ENCODE peak calls at places on chromosomes 12 and 14, in seven cellular contexts. U is HCT116, Q is GM23338, K is GM23248, T is hepatocyte, W is PC-9, S is MM.1S. B is an unnamed sample. For H3K9me2, the result is how much of the 10 kb centered on the place peaks cover.

GRCh38 chr12:29519585-29520182 is 22.2 kb upstream of the OVCH1 start:
- DNase-seq in U (peak), Q (peak), K (peak), T (peak), W (no peak), S (peak), B (peak)

GRCh38 chr14:24995016-24995415 is 54.9 kb downstream of the STXBP6 start:
- DNase-seq in U (no peak), Q (no peak), K (no peak), T (no peak), W (no peak), S (no peak), B (no peak)

GRCh38 chr12:66244446-66244845 is 55.4 kb downstream of the IRAK3 start:
- DNase-seq in U (no peak), Q (no peak), K (no peak), T (no peak), W (no peak), S (no peak), B (peak)

GRCh38 chr12:107399061-107399460 is 286.5 kb upstream of the PWP1 start:
- DNase-seq in U (no peak), Q (peak), K (peak), T (no peak), W (no peak), S (no peak), B (no peak)

GRCh38 chr12:52358575-52359350 is 8.5 kb downstream of the KRT85 start:
- DNase-seq in U (no peak), Q (no peak), K (no peak), T (no peak), W (no peak), S (peak), B (peak)

GRCh38 chr14:62889354-62889753 is 155.9 kb downstream of the KCNH5 start:
- DNase-seq in U (no peak), Q (peak), K (no peak), T (no peak), W (no peak), S (no peak), B (no peak)

GRCh38 chr14:55514819-55515470 is 65.1 kb upstream of the KTN1 start:
- DNase-seq in U (peak), Q (no peak), K (peak), T (no peak), W (no peak), S (no peak), B (no peak)

GRCh38 chr12:43761535-43761934 is 2.8 kb downstream of the IRAK4 start:
- DNase-seq in U (no peak), Q (no peak), K (no peak), T (no peak), W (peak), S (no peak), B (no peak)

GRCh38 chr12:115866909-115867525 is 410.5 kb downstream of the MED13L start:
- DNase-seq in U (no peak), Q (peak), K (no peak), T (no peak), W (no peak), S (no peak), B (no peak)

GRCh38 chr12:132447327-132447720 is 42.6 kb upstream of the FBRSL1 start:
- DNase-seq in U (no peak), Q (no peak), K (no peak), T (no peak), W (no peak), S (no peak), B (no peak)

GRCh38 chr12:132446535-132447326 is 43.2 kb upstream of the FBRSL1 start:
- DNase-seq in U (no peak), Q (no peak), K (no peak), T (no peak), W (no peak), S (no peak), B (no peak)

GRCh38 chr12:132445884-132446471 is 44.0 kb upstream of the FBRSL1 start:
- DNase-seq in U (peak), Q (peak), K (peak), T (peak), W (peak), S (no peak), B (no peak)

GRCh38 chr12:132444283-132444682 is 45.7 kb upstream of the FBRSL1 start:
- DNase-seq in U (no peak), Q (no peak), K (no peak), T (no peak), W (no peak), S (no peak), B (no peak)

GRCh38 chr12:132444957-132445883 is 44.7 kb upstream of the FBRSL1 start:
- DNase-seq in U (no peak), Q (peak), K (peak), T (no peak), W (no peak), S (no peak), B (no peak)
- H3K27ac ChIP-seq in U (peak), Q (no peak), K (peak), T (peak), W (peak), S (no peak), B (no peak)

GRCh38 chr12:69934011-69934410 is 109.0 kb downstream of the MYRFL start:
- DNase-seq in U (no peak), Q (no peak), K (no peak), T (no peak), W (no peak), S (no peak), B (no peak)

GRCh38 chr12:69933115-69933552 is 108.1 kb downstream of the MYRFL start:
- DNase-seq in U (no peak), Q (peak), K (no peak), T (no peak), W (no peak), S (no peak), B (peak)

GRCh38 chr12:69932154-69932553 is 107.1 kb downstream of the MYRFL start:
- DNase-seq in U (no peak), Q (peak), K (no peak), T (no peak), W (no peak), S (no peak), B (no peak)

GRCh38 chr12:69936214-69936731 is 111.2 kb downstream of the MYRFL start:
- DNase-seq in U (no peak), Q (peak), K (no peak), T (peak), W (peak), S (no peak), B (no peak)

GRCh38 chr12:69935651-69936100 is 110.6 kb downstream of the MYRFL start:
- DNase-seq in U (no peak), Q (no peak), K (peak), T (no peak), W (no peak), S (no peak), B (no peak)
- H3K4me2 ChIP-seq in U (no peak), Q (peak), K (no peak), T (no peak), W (peak), S (no peak), B (no peak)

DNA sequence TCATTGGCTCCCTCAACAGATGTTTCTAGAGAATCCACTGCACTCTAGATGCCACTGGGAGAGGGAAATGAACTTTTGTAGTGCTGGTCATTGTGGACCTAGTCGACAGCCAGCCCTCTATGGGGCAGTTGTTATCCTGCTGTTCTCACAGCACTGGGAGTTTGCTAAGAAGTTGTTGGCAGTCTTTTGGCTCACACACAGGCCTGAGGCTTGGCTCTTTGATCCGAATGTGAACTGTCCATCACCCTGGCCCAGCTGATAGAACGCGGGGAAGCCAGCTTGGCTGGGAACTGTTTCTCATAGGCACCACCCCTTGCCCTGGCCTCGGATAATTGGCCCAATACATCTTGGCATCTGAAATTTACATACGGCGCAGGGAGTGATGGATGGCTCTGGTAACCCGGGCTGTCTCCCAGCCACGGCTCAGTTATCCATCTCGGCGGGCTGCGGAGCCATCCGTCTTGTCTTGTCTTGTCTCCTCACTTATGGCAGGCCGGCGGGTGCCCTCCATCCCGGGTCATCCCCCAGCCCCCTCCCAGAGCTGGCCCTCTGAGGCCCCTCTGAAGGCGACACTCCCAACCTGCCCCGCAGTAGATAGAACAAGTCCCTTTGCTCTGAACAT is 164.1 kb downstream of the PHETA1 start:
- DNase-seq in U (no peak), Q (no peak), K (no peak), T (no peak), W (no peak), S (no peak), B (no peak)
- H3K9me2 ChIP-seq in U (under half), Q (under half), K (under half), T (under half), W (under half), S (under half), B (under half)

DNA sequence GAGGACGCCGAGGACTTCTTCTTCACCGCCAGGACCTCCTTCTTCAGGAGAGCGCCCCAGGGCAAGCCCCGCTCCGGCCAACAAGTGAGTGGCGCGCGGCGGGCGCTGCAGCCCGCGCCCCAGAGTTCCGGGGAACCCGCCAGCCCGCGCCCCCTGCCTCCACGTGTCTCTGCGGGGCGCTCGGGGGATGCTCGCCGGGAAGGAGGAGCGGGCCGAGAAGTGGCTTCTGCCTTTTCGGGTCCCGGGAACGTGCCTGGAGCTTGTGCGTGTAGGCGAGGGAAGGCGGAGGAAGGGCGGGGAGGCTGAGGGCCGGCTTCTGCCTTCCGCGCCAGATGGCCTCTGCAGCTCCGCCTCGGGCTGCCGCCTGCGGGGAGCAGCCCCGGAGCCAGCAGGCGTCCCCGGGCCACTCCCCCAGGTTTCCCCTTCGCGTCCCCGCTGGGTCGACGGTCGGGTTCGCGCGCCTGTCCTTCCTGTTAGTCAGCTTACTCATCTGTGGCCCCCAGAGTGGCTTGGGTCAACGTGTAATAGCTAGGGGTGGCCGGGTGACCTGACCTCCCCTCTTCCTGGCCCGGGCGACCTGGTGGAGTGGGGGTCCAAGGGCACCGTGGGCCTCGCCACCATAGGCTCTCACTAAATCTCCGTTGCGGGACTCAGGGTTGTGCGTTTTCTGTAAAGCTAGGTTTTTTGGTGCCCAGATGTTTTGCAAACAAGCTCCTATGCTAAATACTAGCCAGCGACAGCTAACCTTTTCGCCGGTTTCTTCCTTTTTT is 550 bp downstream of the RASSF3 start:
- DNase-seq in U (no peak), Q (peak), K (peak), T (peak), W (peak), S (peak), B (peak)
- H3K27ac ChIP-seq in U (peak), Q (peak), K (no peak), T (peak), W (peak), S (peak), B (peak)

GRCh38 chr12:48109424-48109823 is 3.5 kb upstream of the SENP1 start:
- DNase-seq in U (no peak), Q (no peak), K (no peak), T (no peak), W (no peak), S (no peak), B (no peak)

GRCh38 chr12:48105321-48105866 is 485 bp downstream of the SENP1 start:
- DNase-seq in U (no peak), Q (peak), K (peak), T (peak), W (no peak), S (peak), B (peak)

GRCh38 chr12:48105867-48106563 is at the start of gene SENP1:
- DNase-seq in U (peak), Q (peak), K (peak), T (peak), W (peak), S (peak), B (peak)

GRCh38 chr12:48106574-48107251 is 834 bp upstream of the SENP1 start:
- DNase-seq in U (no peak), Q (no peak), K (no peak), T (no peak), W (no peak), S (peak), B (peak)

GRCh38 chr12:48107252-48107613 is 1.4 kb upstream of the SENP1 start:
- DNase-seq in U (no peak), Q (no peak), K (no peak), T (no peak), W (no peak), S (no peak), B (peak)
- H3K4me2 ChIP-seq in U (peak), Q (peak), K (no peak), T (peak), W (peak), S (peak), B (peak)

GRCh38 chr14:101120636-101121398 is 217.3 kb upstream of the RTL1 start:
- DNase-seq in U (no peak), Q (no peak), K (no peak), T (no peak), W (no peak), S (no peak), B (peak)

GRCh38 chr14:101119830-101120571 is 216.5 kb upstream of the RTL1 start:
- DNase-seq in U (no peak), Q (peak), K (peak), T (no peak), W (no peak), S (no peak), B (no peak)

GRCh38 chr14:101122855-101123129 is 219.3 kb upstream of the RTL1 start:
- DNase-seq in U (no peak), Q (no peak), K (no peak), T (no peak), W (no peak), S (no peak), B (no peak)

GRCh38 chr14:101122114-101122854 is 218.8 kb upstream of the RTL1 start:
- DNase-seq in U (no peak), Q (no peak), K (no peak), T (no peak), W (no peak), S (no peak), B (no peak)

DNA sequence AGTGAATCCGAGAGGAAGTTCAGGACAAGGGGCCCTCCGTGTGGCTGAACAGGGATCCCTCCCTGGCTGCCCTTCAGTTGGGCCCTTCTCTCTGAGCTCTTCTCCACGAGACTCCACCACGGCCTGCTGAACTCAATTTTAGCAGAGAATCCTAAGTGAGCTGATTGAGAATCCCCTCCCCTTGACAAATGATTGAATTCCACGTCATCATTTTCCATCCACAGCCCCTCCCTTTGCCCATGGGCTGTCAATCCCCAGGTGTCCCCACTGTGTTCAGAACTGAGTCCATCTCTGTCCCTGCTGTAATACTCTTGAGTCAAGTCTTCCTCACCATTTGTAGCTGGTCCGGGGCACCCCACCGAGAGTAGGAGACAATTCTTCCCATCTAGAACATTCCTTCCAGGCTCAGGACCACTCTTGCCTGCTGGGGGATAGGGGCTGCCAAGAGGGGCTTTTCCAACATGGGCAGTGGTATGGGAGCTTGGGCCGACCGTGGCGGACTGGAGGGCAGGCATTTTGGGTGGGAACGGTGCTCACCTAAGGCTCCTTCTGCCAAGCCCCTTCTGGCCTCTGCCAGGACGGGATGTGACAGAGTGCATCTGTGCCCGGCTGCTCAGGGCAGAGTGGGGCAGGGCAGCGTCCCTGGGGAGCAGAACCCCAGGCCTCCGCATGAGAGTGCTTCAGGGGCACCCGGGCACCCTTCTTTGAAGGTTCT is 218.0 kb upstream of the RTL1 start:
- DNase-seq in U (no peak), Q (no peak), K (no peak), T (no peak), W (no peak), S (no peak), B (no peak)
- H3K9me2 ChIP-seq in U (under half), Q (under half), K (under half), T (under half), W (under half), S (under half), B (under half)

GRCh38 chr14:103878180-103878579 is 30.8 kb upstream of the PPP1R13B start:
- DNase-seq in U (no peak), Q (no peak), K (no peak), T (no peak), W (no peak), S (no peak), B (no peak)

GRCh38 chr14:103880986-103881926 is 33.9 kb upstream of the PPP1R13B start:
- DNase-seq in U (no peak), Q (no peak), K (no peak), T (no peak), W (no peak), S (no peak), B (no peak)

GRCh38 chr14:103879118-103879569 is 31.8 kb upstream of the PPP1R13B start:
- DNase-seq in U (no peak), Q (no peak), K (no peak), T (no peak), W (no peak), S (no peak), B (no peak)

GRCh38 chr14:103880334-103880985 is 33.1 kb upstream of the PPP1R13B start:
- DNase-seq in U (no peak), Q (no peak), K (peak), T (peak), W (no peak), S (no peak), B (no peak)

DNA sequence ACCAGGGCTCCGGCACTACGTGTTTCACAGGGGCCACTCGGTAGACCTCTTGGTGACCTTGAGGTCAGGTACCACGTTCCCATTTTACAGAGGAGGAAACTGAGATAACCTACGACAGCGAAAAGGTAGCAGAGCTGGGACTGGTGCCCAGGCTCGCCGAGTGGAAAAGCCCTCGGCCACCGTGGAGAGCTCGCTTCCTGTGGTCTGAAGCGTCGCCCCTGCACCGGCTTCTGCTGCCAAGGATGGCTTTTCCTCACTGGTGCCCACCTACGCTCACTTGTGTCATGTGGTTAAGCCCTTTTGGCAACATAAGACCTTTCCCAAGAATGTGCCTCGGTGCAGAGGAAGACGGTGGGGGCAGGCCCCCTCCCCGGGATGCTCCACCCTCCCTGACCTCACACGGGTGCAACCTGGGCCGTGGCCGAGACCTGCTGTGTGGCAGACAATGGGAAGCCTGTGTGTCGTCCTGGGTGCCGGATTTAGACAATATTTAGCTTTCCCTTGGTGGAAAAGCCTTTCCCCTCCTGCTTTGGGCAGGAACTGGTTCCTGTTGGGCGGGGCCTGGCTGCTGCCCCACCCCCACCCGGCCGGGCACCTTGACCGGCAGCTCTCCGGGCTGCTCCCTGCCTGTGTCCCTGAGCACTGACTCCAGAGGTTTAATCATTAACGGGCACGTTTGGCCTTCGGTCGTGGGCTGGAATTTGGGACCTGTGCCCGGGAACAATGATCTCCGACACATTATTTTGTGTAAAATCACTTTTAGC is 32.4 kb upstream of the PPP1R13B start:
- DNase-seq in U (no peak), Q (peak), K (peak), T (peak), W (no peak), S (no peak), B (no peak)
- H3K27ac ChIP-seq in U (peak), Q (no peak), K (peak), T (peak), W (no peak), S (no peak), B (no peak)

DNA sequence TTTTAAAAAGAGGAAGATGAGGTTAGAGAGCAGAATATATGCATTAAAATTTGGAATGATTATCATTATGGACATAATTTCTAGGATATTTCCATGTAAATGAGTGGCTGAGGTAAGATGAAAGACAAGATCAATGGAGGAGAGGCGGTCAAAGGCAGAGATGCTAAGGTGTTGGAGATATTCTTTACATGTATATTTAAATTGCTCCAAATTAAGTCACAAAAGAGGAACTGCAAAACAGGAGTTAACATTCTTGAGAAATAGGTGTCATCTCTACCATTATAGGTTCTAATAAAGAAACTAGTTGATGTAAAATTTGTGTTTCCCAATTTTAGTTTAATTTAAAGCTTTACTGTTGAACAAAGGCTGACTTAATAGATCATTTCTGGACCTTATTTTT is 268.5 kb upstream of the PPFIA2 start:
- DNase-seq in U (no peak), Q (no peak), K (no peak), T (no peak), W (no peak), S (no peak), B (no peak)
- H3K4me2 ChIP-seq in U (no peak), Q (no peak), K (no peak), T (no peak), W (no peak), S (no peak), B (no peak)

GRCh38 chr14:86915416-86915815 is 1077.6 kb downstream of the GALC start:
- DNase-seq in U (no peak), Q (peak), K (no peak), T (no peak), W (no peak), S (no peak), B (no peak)
- H3K9me2 ChIP-seq in U (under half), Q (under half), K (under half), T (under half), W (under half), S (under half), B (under half)